ENCODE peak calls at places on chromosome 22, in ten cellular contexts. B, Q, R, U, T, S, O, K, H and P are unnamed samples.

GRCh38 chr22:28440517-28441366 is 238.9 kb downstream of the TTC28 start:
- DNase-seq in B (no peak), K (no peak), U (peak), H (no peak), S (no peak), R (no peak), O (no peak), Q (no peak), T (no peak), P (no peak)

GRCh38 chr22:29782061-29782845 is 15.1 kb downstream of the UQCR10 start:
- DNase-seq in U (peak), H (no peak), T (peak), O (no peak), R (no peak), K (no peak), Q (peak), B (no peak), S (peak), P (no peak)

GRCh38 chr22:30209642-30210041 is 36.9 kb downstream of the LIF start:
- DNase-seq in S (no peak), T (peak), H (no peak), R (no peak), U (no peak), B (no peak), Q (no peak), O (no peak), K (no peak), P (no peak)

GRCh38 chr22:38397189-38398097 is 57.6 kb downstream of the KCNJ4 start:
- DNase-seq in Q (no peak), B (no peak), T (no peak), S (peak), K (no peak), O (no peak), U (peak), R (no peak), H (no peak), P (peak)

GRCh38 chr22:45626198-45626651 is 45.4 kb upstream of the ATXN10 start:
- DNase-seq in R (peak), K (no peak), H (no peak), O (no peak), Q (no peak), T (no peak), U (no peak), B (no peak), S (no peak), P (peak)

GRCh38 chr22:48318173-48318572 is 1509.5 kb downstream of the BRD1 start:
- DNase-seq in T (no peak), O (no peak), U (no peak), H (no peak), B (no peak), Q (no peak), S (no peak), K (no peak), R (no peak), P (peak)

GRCh38 chr22:39820266-39820665 is 73.3 kb downstream of the ENTHD1 start:
- DNase-seq in Q (no peak), U (peak), T (no peak), H (no peak), O (no peak), K (no peak), B (no peak), S (no peak), R (peak), P (no peak)

GRCh38 chr22:35703861-35704584 is 13.6 kb upstream of the APOL5 start:
- DNase-seq in H (no peak), U (peak), B (no peak), O (no peak), T (no peak), Q (no peak), K (no peak), S (no peak), R (no peak), P (no peak)

GRCh38 chr22:26658161-26658560 is 773 bp downstream of the MIAT start:
- DNase-seq in S (no peak), U (no peak), K (no peak), B (no peak), T (no peak), Q (no peak), R (no peak), H (no peak), O (no peak), P (no peak)

GRCh38 chr22:28497188-28497587 is 182.5 kb downstream of the TTC28 start:
- DNase-seq in Q (no peak), U (peak), S (no peak), O (no peak), T (no peak), K (no peak), B (no peak), H (no peak), R (no peak), P (no peak)

GRCh38 chr22:20993304-20994127 is 8.4 kb downstream of the THAP7 start:
- DNase-seq in Q (no peak), H (no peak), R (no peak), O (no peak), B (no peak), S (no peak), U (no peak), T (no peak), K (no peak), P (peak)

GRCh38 chr22:26756675-26757293 is 99.4 kb downstream of the MIAT start:
- DNase-seq in O (peak), S (peak), R (peak), Q (peak), T (peak), H (no peak), K (peak), B (no peak), U (peak), P (peak)

GRCh38 chr22:49765091-49765771 is 62.4 kb downstream of the BRD1 start:
- DNase-seq in O (no peak), H (no peak), S (no peak), K (peak), Q (no peak), U (no peak), R (no peak), B (no peak), T (peak), P (peak)

GRCh38 chr22:35343664-35344550 is 37.0 kb upstream of the HMOX1 start:
- DNase-seq in Q (no peak), B (no peak), O (no peak), K (no peak), S (no peak), R (no peak), U (no peak), T (no peak), H (no peak), P (peak)

GRCh38 chr22:35400335-35400680 is 368 bp downstream of the MCM5 start:
- DNase-seq in O (no peak), S (no peak), Q (no peak), B (no peak), R (no peak), T (no peak), K (no peak), U (peak), H (no peak), P (peak)

GRCh38 chr22:30307026-30307574 is 17.8 kb upstream of the CASTOR1 start:
- DNase-seq in Q (no peak), O (no peak), U (no peak), S (no peak), R (no peak), K (no peak), T (no peak), B (no peak), H (no peak), P (no peak)

GRCh38 chr22:36773935-36774334 is 2.0 kb downstream of the IFT27 start:
- DNase-seq in R (no peak), K (no peak), B (no peak), T (no peak), Q (no peak), H (no peak), U (peak), S (no peak), O (no peak), P (no peak)

GRCh38 chr22:37663521-37664140 is 5.1 kb downstream of the PDXP start:
- DNase-seq in S (no peak), R (no peak), O (no peak), T (no peak), U (no peak), K (no peak), B (no peak), Q (no peak), H (no peak), P (no peak)

GRCh38 chr22:27472975-27473374 is 328.6 kb downstream of the MN1 start:
- DNase-seq in Q (no peak), T (no peak), U (no peak), R (no peak), S (no peak), K (no peak), B (no peak), H (no peak), O (no peak), P (no peak)

GRCh38 chr22:39184586-39185577 is 32.4 kb upstream of the CBX7 start:
- DNase-seq in R (no peak), H (no peak), Q (no peak), U (peak), S (no peak), K (no peak), T (peak), B (no peak), O (no peak), P (peak)

GRCh38 chr22:37043828-37044538 is 7.6 kb upstream of the KCTD17 start:
- DNase-seq in U (peak), S (peak), B (no peak), H (no peak), R (peak), Q (no peak), K (no peak), T (peak), O (no peak), P (peak)

GRCh38 chr22:39954584-39955055 is 5.6 kb upstream of the TMA7B start:
- DNase-seq in T (no peak), K (no peak), U (peak), H (peak), R (no peak), S (no peak), Q (no peak), O (no peak), B (no peak), P (no peak)

GRCh38 chr22:48692734-48693376 is 1134.8 kb downstream of the BRD1 start:
- DNase-seq in R (no peak), K (peak), U (no peak), O (no peak), B (no peak), S (no peak), Q (no peak), T (no peak), H (no peak), P (peak)

GRCh38 chr22:48891688-48892380 is 935.8 kb downstream of the BRD1 start:
- DNase-seq in K (no peak), S (no peak), B (peak), T (no peak), O (no peak), U (no peak), H (no peak), Q (no peak), R (no peak), P (no peak)

GRCh38 chr22:35315855-35316745 is 16.4 kb downstream of the TOM1 start:
- DNase-seq in T (peak), K (peak), B (no peak), R (no peak), U (no peak), O (no peak), Q (no peak), H (no peak), S (peak), P (no peak)

GRCh38 chr22:38308791-38309498 is 8.3 kb downstream of the CSNK1E start:
- DNase-seq in U (no peak), Q (no peak), R (no peak), K (no peak), T (no peak), B (no peak), H (no peak), O (no peak), S (no peak), P (no peak)

GRCh38 chr22:45876136-45877035 is 100.6 kb downstream of the WNT7B start:
- DNase-seq in B (no peak), Q (no peak), U (no peak), R (no peak), S (no peak), T (peak), O (no peak), H (no peak), K (peak), P (no peak)

GRCh38 chr22:17910561-17911311 is 113.6 kb downstream of the MICAL3 start:
- DNase-seq in K (no peak), O (peak), Q (peak), B (no peak), U (peak), T (no peak), R (no peak), S (peak), H (no peak), P (peak)

GRCh38 chr22:45994516-45995404 is 17.8 kb upstream of the WNT7B start:
- DNase-seq in S (peak), O (peak), K (peak), U (no peak), B (no peak), R (no peak), T (peak), Q (peak), H (no peak), P (peak)

GRCh38 chr22:39117585-39118191 is 20.6 kb downstream of the APOBEC3H start:
- DNase-seq in U (peak), H (peak), S (peak), R (peak), Q (no peak), O (no peak), T (no peak), B (no peak), K (no peak), P (no peak)

GRCh38 chr22:21455334-21456089 is 11.7 kb upstream of the TMEM191C start:
- DNase-seq in B (no peak), H (no peak), U (no peak), O (no peak), Q (no peak), K (peak), R (no peak), S (no peak), T (peak), P (peak)

GRCh38 chr22:19984201-19984753 is 32.3 kb downstream of the ARVCF start:
- DNase-seq in R (peak), O (no peak), S (peak), T (no peak), B (no peak), K (no peak), H (no peak), U (peak), Q (no peak), P (peak)

GRCh38 chr22:27947461-27947860 is 28.4 kb upstream of the PITPNB start:
- DNase-seq in Q (no peak), H (no peak), K (no peak), R (no peak), O (no peak), S (no peak), U (peak), B (no peak), T (no peak), P (no peak)

GRCh38 chr22:35894937-35895708 is 133.5 kb downstream of the RBFOX2 start:
- DNase-seq in U (peak), R (no peak), Q (peak), K (no peak), T (no peak), B (no peak), O (no peak), H (peak), S (peak), P (no peak)

GRCh38 chr22:48627203-48627602 is 1200.5 kb downstream of the BRD1 start:
- DNase-seq in S (no peak), Q (peak), H (no peak), B (no peak), O (peak), R (no peak), K (no peak), U (peak), T (no peak), P (no peak)

GRCh38 chr22:28424427-28425080 is 255.1 kb downstream of the TTC28 start:
- DNase-seq in Q (no peak), U (peak), K (no peak), R (no peak), T (no peak), B (no peak), S (no peak), O (no peak), H (no peak), P (no peak)

GRCh38 chr22:23063539-23064380 is 6.6 kb upstream of the GNAZ start:
- DNase-seq in H (no peak), B (peak), O (no peak), Q (no peak), K (no peak), U (no peak), S (peak), R (no peak), T (peak), P (peak)

GRCh38 chr22:32707971-32708370 is 93.5 kb upstream of the TIMP3 start:
- DNase-seq in T (no peak), O (no peak), K (no peak), S (no peak), H (no peak), Q (no peak), U (no peak), B (no peak), R (no peak), P (no peak)
- H3K27ac ChIP-seq in T (no peak), O (no peak), K (no peak), S (no peak), H (no peak), Q (no peak), U (no peak), B (peak), R (no peak), P (no peak)

GRCh38 chr22:25097006-25097405 is 102.7 kb upstream of the CRYBB3 start:
- DNase-seq in R (no peak), O (no peak), B (no peak), S (no peak), K (no peak), T (no peak), U (no peak), Q (no peak), H (no peak), P (no peak)

GRCh38 chr22:25100402-25100801 is 99.3 kb upstream of the CRYBB3 start:
- DNase-seq in B (no peak), Q (no peak), O (no peak), R (no peak), S (no peak), T (no peak), H (no peak), U (no peak), K (no peak), P (no peak)

GRCh38 chr22:25099202-25099601 is 100.5 kb upstream of the CRYBB3 start:
- DNase-seq in B (no peak), K (no peak), U (no peak), H (no peak), S (no peak), T (no peak), O (no peak), R (no peak), Q (no peak), P (no peak)

GRCh38 chr22:25100972-25101371 is 98.7 kb upstream of the CRYBB3 start:
- DNase-seq in B (no peak), K (no peak), O (no peak), T (no peak), H (no peak), S (no peak), Q (no peak), R (no peak), U (no peak), P (no peak)

GRCh38 chr22:25098445-25099081 is 101.1 kb upstream of the CRYBB3 start:
- DNase-seq in K (no peak), R (no peak), T (no peak), H (no peak), B (no peak), O (peak), S (no peak), Q (no peak), U (no peak), P (no peak)
- H3K27ac ChIP-seq in K (no peak), R (no peak), T (no peak), H (no peak), B (no peak), O (peak), S (no peak), Q (no peak), U (no peak), P (no peak)

DNA sequence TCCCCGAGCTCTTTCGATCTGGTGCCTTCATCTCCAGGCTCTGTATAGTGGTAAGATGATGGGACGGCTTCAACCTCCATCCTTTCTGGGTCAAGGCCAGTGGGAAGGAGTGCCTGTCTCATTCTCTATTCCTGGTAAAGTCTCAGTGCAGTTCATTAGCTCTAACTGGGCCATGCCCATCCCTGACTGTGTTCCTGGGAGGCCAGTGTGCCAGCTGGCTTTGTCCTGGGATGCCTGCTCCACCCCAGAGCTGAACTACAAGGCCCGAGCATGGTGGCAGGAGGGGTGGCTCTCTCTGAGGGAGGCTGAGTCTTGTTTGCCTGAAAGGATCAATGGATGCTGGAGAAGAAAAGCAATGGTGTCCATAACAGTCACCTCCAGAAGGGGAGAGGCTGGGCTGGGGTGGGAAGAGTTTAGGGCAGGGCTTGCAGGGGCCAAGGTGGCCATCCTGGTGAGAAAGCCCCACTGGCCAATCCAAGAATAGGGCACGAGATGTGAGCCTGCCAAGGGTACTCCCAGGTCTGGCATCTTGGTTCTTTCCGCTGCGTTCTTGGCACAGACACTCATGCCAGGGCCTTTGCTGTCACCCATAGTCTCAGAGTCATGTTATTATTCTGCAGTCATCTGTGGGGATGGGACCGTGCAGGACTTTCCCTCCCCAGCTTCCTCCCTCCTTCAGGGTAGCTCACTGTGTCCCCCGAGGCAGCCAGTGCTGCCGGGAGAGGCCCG is 60.1 kb downstream of the PARVB start:
- DNase-seq in O (no peak), T (no peak), B (no peak), S (no peak), H (no peak), Q (no peak), R (no peak), U (no peak), K (no peak), P (no peak)
- H3K27ac ChIP-seq in O (no peak), T (no peak), B (no peak), S (peak), H (no peak), Q (no peak), R (no peak), U (no peak), K (no peak), P (no peak)

GRCh38 chr22:41367039-41367679 is 14.6 kb upstream of the TEF start:
- DNase-seq in O (peak), B (peak), H (no peak), T (peak), U (peak), K (peak), S (peak), Q (peak), R (peak), P (peak)
- H3K27ac ChIP-seq in O (peak), B (peak), H (no peak), T (peak), U (no peak), K (peak), S (peak), Q (peak), R (peak), P (peak)

GRCh38 chr22:31343235-31344191 is 2.6 kb downstream of the PATZ1 start:
- DNase-seq in O (no peak), Q (peak), U (no peak), R (no peak), K (no peak), B (no peak), H (no peak), T (peak), S (peak), P (peak)

GRCh38 chr22:31344369-31345330 is 1.5 kb downstream of the PATZ1 start:
- DNase-seq in Q (peak), S (peak), T (peak), H (no peak), K (peak), R (no peak), U (peak), O (no peak), B (no peak), P (peak)

GRCh38 chr22:31340765-31341247 is 5.3 kb downstream of the PATZ1 start:
- DNase-seq in H (no peak), Q (no peak), S (no peak), O (no peak), K (no peak), B (no peak), T (no peak), U (no peak), R (no peak), P (no peak)

GRCh38 chr22:31341386-31342088 is 4.6 kb downstream of the PATZ1 start:
- DNase-seq in S (no peak), Q (no peak), B (no peak), K (no peak), R (no peak), H (no peak), U (no peak), O (no peak), T (no peak), P (no peak)

GRCh38 chr22:31342389-31343125 is 3.6 kb downstream of the PATZ1 start:
- DNase-seq in B (no peak), U (no peak), O (no peak), T (no peak), Q (no peak), R (no peak), S (no peak), H (no peak), K (no peak), P (no peak)
- H3K27ac ChIP-seq in B (peak), U (no peak), O (no peak), T (peak), Q (peak), R (peak), S (no peak), H (no peak), K (peak), P (peak)

DNA sequence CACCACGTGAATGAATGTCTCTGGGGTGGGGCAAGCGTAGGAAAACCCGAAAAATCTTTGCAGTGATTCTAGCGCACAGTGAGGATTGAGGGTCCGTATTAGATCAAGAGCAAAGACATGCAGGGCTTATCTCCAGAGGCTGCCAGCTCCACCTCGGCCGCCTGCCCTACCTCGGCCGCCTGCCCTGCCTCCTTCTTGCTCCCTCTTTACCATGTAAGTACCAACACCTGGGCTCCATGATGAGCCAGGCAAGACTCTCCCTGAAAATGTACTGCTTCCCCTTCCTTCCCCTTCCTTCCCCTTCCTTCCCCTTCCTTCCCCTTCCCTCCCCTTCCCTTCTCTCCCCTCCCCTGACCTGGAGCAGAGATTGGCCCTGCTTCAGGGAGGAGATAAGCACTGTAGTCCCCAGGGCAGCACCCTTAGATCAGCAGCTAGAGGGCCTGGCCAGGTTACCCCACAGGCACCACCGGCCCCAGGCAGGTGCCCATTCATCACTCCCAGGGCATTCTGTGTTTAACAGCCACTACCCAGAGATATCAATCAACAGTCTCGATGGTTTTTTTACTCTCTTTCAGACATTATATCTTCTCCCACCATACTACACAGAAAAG is 25.5 kb upstream of the ADORA2A start:
- DNase-seq in H (no peak), R (no peak), O (no peak), K (no peak), B (no peak), Q (no peak), U (no peak), T (no peak), S (no peak), P (peak)
- H3K27ac ChIP-seq in H (no peak), R (peak), O (no peak), K (peak), B (peak), Q (no peak), U (no peak), T (peak), S (peak), P (peak)